ENCODE peak calls at places on chromosomes 3 and 15, in four cellular contexts. One of them, this sample, is unnamed.
A peak's percentile ranks its signal among the peaks of the same experiment; 100 is the strongest.

GRCh38 chr15:70093481-70094309 is 4.0 kb downstream of the TLE3 start:
- DNase-seq in GM12878: no peak
- DNase-seq in H1: no peak
- DNase-seq in sigmoid colon: no peak
- DNase-seq in this sample: peak; percentile 17

GRCh38 chr15:31031471-31032064 is 40.1 kb upstream of the MTMR10 start:
- DNase-seq in GM12878: peak; percentile 46
- DNase-seq in H1: no peak
- DNase-seq in sigmoid colon: no peak
- DNase-seq in this sample: no peak

GRCh38 chr3:115800489-115801080 is 177.3 kb downstream of the GAP43 start:
- DNase-seq in GM12878: no peak
- DNase-seq in H1: no peak
- DNase-seq in sigmoid colon: no peak
- DNase-seq in this sample: no peak

GRCh38 chr3:183953471-183954070 is 64.1 kb downstream of the ABCC5 start:
- DNase-seq in GM12878: no peak
- DNase-seq in H1: no peak
- DNase-seq in sigmoid colon: no peak
- DNase-seq in this sample: no peak

GRCh38 chr15:64686130-64686735 is 89.2 kb downstream of the RBPMS2 start:
- DNase-seq in GM12878: no peak
- DNase-seq in H1: no peak
- DNase-seq in sigmoid colon: no peak
- DNase-seq in this sample: no peak

GRCh38 chr3:37040231-37040630 is 46.9 kb downstream of the MLH1 start:
- DNase-seq in GM12878: no peak
- DNase-seq in H1: no peak
- DNase-seq in sigmoid colon: no peak
- DNase-seq in this sample: no peak

GRCh38 chr3:129618901-129619671 is 12.6 kb upstream of the PLXND1 start:
- DNase-seq in GM12878: no peak
- DNase-seq in H1: no peak
- DNase-seq in sigmoid colon: no peak
- DNase-seq in this sample: no peak

GRCh38 chr3:72134989-72135451 is 350.1 kb upstream of the PROK2 start:
- DNase-seq in GM12878: no peak
- DNase-seq in H1: no peak
- DNase-seq in sigmoid colon: no peak
- DNase-seq in this sample: no peak

GRCh38 chr15:77329202-77329601 is 90.7 kb downstream of the PEAK1 start:
- DNase-seq in GM12878: no peak
- DNase-seq in H1: no peak
- DNase-seq in sigmoid colon: no peak
- DNase-seq in this sample: no peak

GRCh38 chr3:36852071-36852470 is 87.7 kb upstream of the DCLK3 start:
- DNase-seq in GM12878: no peak
- DNase-seq in H1: no peak
- DNase-seq in sigmoid colon: no peak
- DNase-seq in this sample: no peak

GRCh38 chr3:196774191-196774820 is 34.6 kb downstream of the PAK2 start:
- DNase-seq in GM12878: peak; percentile 17
- DNase-seq in H1: no peak
- DNase-seq in sigmoid colon: no peak
- DNase-seq in this sample: no peak

GRCh38 chr15:29031502-29032228 is 145.9 kb downstream of the APBA2 start:
- DNase-seq in GM12878: no peak
- DNase-seq in H1: no peak
- DNase-seq in sigmoid colon: no peak
- DNase-seq in this sample: no peak

GRCh38 chr3:17030956-17031652 is 146.3 kb downstream of the PLCL2 start:
- DNase-seq in GM12878: no peak
- DNase-seq in H1: no peak
- DNase-seq in sigmoid colon: no peak
- DNase-seq in this sample: no peak

GRCh38 chr3:30642715-30643361 is 36.4 kb downstream of the TGFBR2 start:
- DNase-seq in GM12878: no peak
- DNase-seq in H1: no peak
- DNase-seq in sigmoid colon: no peak
- DNase-seq in this sample: no peak

GRCh38 chr3:141108002-141108401 is 56.9 kb downstream of the SPSB4 start:
- DNase-seq in GM12878: no peak
- DNase-seq in H1: no peak
- DNase-seq in sigmoid colon: no peak
- DNase-seq in this sample: no peak

GRCh38 chr3:50112462-50112861 is 23.7 kb downstream of the RBM5 start:
- DNase-seq in GM12878: no peak
- DNase-seq in H1: no peak
- DNase-seq in sigmoid colon: no peak
- DNase-seq in this sample: no peak

GRCh38 chr3:66423791-66424190 is 77.0 kb downstream of the LRIG1 start:
- DNase-seq in GM12878: no peak
- DNase-seq in H1: no peak
- DNase-seq in sigmoid colon: peak; percentile 88
- DNase-seq in this sample: no peak

GRCh38 chr3:58349792-58350626 is 17.3 kb downstream of the PXK start:
- DNase-seq in GM12878: peak; percentile 87
- DNase-seq in H1: no peak
- DNase-seq in sigmoid colon: no peak
- DNase-seq in this sample: no peak

GRCh38 chr15:61185759-61186158 is 43.3 kb downstream of the RORA start:
- DNase-seq in GM12878: no peak
- DNase-seq in H1: no peak
- DNase-seq in sigmoid colon: no peak
- DNase-seq in this sample: no peak

GRCh38 chr3:177350051-177350565 is 152.8 kb upstream of the TBL1XR1 start:
- DNase-seq in GM12878: no peak
- DNase-seq in H1: no peak
- DNase-seq in sigmoid colon: no peak
- DNase-seq in this sample: no peak

GRCh38 chr3:5607581-5607980 is 420.1 kb downstream of the EDEM1 start:
- DNase-seq in GM12878: no peak
- DNase-seq in H1: no peak
- DNase-seq in sigmoid colon: no peak
- DNase-seq in this sample: no peak

GRCh38 chr3:160919942-160920341 is 163.9 kb downstream of the PPM1L start:
- DNase-seq in GM12878: no peak
- DNase-seq in H1: no peak
- DNase-seq in sigmoid colon: no peak
- DNase-seq in this sample: no peak

GRCh38 chr15:60135961-60136360 is 131.8 kb downstream of the FOXB1 start:
- DNase-seq in GM12878: no peak
- DNase-seq in H1: no peak
- DNase-seq in sigmoid colon: no peak
- DNase-seq in this sample: no peak

DNA sequence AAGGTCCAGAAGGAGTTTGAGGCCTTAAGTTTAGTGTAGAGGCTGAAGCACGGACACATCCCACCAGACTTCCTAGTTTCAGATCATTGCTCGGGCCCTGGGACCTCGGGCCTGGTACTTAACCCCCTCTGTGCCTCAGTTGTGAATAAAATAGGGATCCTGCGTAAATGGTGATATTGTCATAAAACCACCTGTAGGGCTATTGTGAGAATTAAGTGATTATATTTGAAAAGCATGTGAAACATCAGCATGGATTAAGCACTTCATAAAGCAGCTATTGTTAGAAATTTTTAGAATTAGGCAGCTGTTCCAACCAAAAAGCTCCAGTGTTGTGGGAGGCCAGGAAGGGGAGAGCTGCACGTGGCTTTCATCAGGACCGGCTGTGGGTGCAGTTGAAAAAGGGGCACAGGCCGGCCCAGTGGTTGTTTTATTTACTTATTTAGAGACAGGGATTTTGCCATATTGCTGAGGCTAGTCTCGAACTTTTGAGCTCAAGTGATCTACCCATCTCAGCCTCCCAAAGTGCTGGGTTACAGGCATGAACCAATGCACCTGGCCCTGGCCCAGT is 4.4 kb downstream of the RCCD1 start:
- DNase-seq in GM12878: no peak
- DNase-seq in H1: no peak
- DNase-seq in sigmoid colon: no peak
- DNase-seq in this sample: no peak
- TF ChIP-seq POLR2AphosphoS5 in GM12878: no peak
- TF ChIP-seq POLR2AphosphoS5 in H1: no peak
- TF ChIP-seq POLR2AphosphoS5 in sigmoid colon: no peak
- TF ChIP-seq POLR2AphosphoS5 in this sample: no peak

GRCh38 chr3:18445421-18446066 is 20.4 kb upstream of the SATB1 start:
- DNase-seq in GM12878: no peak
- DNase-seq in H1: no peak
- DNase-seq in sigmoid colon: peak; percentile 63
- DNase-seq in this sample: no peak

GRCh38 chr3:18446067-18446793 is 21.1 kb upstream of the SATB1 start:
- DNase-seq in GM12878: no peak
- DNase-seq in H1: no peak
- DNase-seq in sigmoid colon: no peak
- DNase-seq in this sample: no peak

GRCh38 chr3:18443670-18444596 is 18.8 kb upstream of the SATB1 start:
- DNase-seq in GM12878: no peak
- DNase-seq in H1: peak; percentile 73
- DNase-seq in sigmoid colon: peak; percentile 71
- DNase-seq in this sample: peak; percentile 34

GRCh38 chr3:18442743-18443669 is 17.9 kb upstream of the SATB1 start:
- DNase-seq in GM12878: no peak
- DNase-seq in H1: no peak
- DNase-seq in sigmoid colon: no peak
- DNase-seq in this sample: peak; percentile 39

DNA sequence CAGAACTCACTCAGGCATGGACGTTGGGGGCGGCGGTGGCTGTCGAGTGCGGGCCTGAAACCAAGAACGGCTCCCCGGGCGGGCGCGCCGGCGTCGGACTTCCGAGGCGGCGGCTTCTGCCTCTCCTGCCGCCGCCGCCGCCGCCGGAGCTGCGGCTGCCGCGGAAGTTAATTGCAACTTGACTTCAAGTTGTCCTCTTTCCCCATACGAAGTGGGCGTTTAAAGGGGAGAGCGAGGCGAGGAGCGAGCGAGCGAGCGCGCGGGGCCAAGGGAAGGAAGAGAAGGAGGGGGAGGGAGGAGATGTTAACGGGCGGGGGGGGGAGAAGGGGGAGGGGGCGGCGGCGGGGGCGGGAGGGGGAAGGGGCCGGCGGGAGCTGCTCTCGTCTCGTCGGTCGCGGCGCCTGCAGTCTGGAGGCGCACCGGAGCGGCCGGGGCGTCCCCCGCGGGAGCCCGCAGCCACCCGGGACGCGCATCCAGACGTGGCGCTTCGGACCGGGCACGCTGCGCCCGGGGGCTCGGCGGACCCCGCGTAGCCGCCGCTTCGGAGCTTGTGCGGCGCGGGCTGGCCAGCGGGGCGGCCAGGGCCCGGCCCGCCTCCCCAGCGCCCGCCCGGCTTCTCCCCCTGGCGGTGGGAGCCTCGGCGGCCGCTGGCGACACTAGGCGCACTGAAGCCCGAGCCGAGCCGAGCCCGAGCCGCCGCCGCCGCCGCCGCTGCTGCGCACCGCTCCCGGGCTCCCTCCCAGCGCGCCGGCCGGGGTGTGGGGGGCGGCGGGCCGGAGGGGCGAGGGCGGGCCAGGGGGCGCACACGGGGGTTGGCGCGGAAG is 19.7 kb upstream of the SATB1 start:
- DNase-seq in GM12878: no peak
- DNase-seq in H1: peak; percentile 79
- DNase-seq in sigmoid colon: peak; percentile 82
- DNase-seq in this sample: no peak
- TF ChIP-seq CTCF in GM12878: peak; percentile 18
- TF ChIP-seq CTCF in H1: peak; percentile 30
- TF ChIP-seq CTCF in sigmoid colon: peak; percentile 19
- TF ChIP-seq CTCF in this sample: no peak

GRCh38 chr3:138609898-138610266 is 1.3 kb downstream of the FAIM start:
- DNase-seq in GM12878: no peak
- DNase-seq in H1: no peak
- DNase-seq in sigmoid colon: no peak
- DNase-seq in this sample: no peak

GRCh38 chr3:138608322-138609214 is at the start of gene FAIM:
- DNase-seq in GM12878: no peak
- DNase-seq in H1: peak; percentile 82
- DNase-seq in sigmoid colon: peak; percentile 85
- DNase-seq in this sample: no peak
- TF ChIP-seq POLR2AphosphoS5 in GM12878: peak; percentile 49
- TF ChIP-seq POLR2AphosphoS5 in H1: peak; percentile 60
- TF ChIP-seq POLR2AphosphoS5 in sigmoid colon: peak; percentile 37
- TF ChIP-seq POLR2AphosphoS5 in this sample: no peak

GRCh38 chr3:13498354-13499060 is 18.4 kb downstream of the HDAC11 start:
- DNase-seq in GM12878: no peak
- DNase-seq in H1: no peak
- DNase-seq in sigmoid colon: no peak
- DNase-seq in this sample: no peak

GRCh38 chr3:13501527-13501926 is 21.4 kb downstream of the HDAC11 start:
- DNase-seq in GM12878: no peak
- DNase-seq in H1: no peak
- DNase-seq in sigmoid colon: no peak
- DNase-seq in this sample: no peak

GRCh38 chr3:13501958-13502790 is 22.1 kb downstream of the HDAC11 start:
- DNase-seq in GM12878: no peak
- DNase-seq in H1: no peak
- DNase-seq in sigmoid colon: no peak
- DNase-seq in this sample: no peak

GRCh38 chr3:13501056-13501455 is 20.9 kb downstream of the HDAC11 start:
- DNase-seq in GM12878: no peak
- DNase-seq in H1: no peak
- DNase-seq in sigmoid colon: no peak
- DNase-seq in this sample: no peak

GRCh38 chr3:13500133-13500885 is 20.2 kb downstream of the HDAC11 start:
- DNase-seq in GM12878: no peak
- DNase-seq in H1: peak; percentile 84
- DNase-seq in sigmoid colon: no peak
- DNase-seq in this sample: no peak
- TF ChIP-seq CTCF in GM12878: peak; percentile 50
- TF ChIP-seq CTCF in H1: no peak
- TF ChIP-seq CTCF in sigmoid colon: peak; percentile 12
- TF ChIP-seq CTCF in this sample: peak; percentile 53

This sample was measured in HL-60.